ENCODE peak calls at places on chromosomes 12 and 14, in six cellular contexts. J, M, B, N, T and I are unnamed samples.
A peak's percentile ranks its signal among the peaks of the same experiment; 100 is the strongest.

GRCh38 chr12:120666577-120667390 is 20.2 kb upstream of the MLEC start:
- DNase-seq in J (no peak), M (no peak), B (no peak), N (no peak), T (no peak), I (no peak)

GRCh38 chr12:108091351-108091750 is 37.7 kb upstream of the WSCD2 start:
- DNase-seq in J (no peak), M (no peak), B (no peak), N (no peak), T (no peak), I (no peak)

GRCh38 chr12:52207895-52208294 is 16.1 kb upstream of the KRT80 start:
- DNase-seq in J (peak; percentile 24), M (no peak), B (peak; percentile 86), N (peak; percentile 75), T (no peak), I (no peak)

GRCh38 chr12:76303365-76303764 is 44.9 kb downstream of the BBS10 start:
- DNase-seq in J (no peak), M (no peak), B (no peak), N (no peak), T (no peak), I (no peak)

GRCh38 chr12:45517360-45517759 is 212.1 kb upstream of the ARID2 start:
- DNase-seq in J (no peak), M (no peak), B (no peak), N (no peak), T (no peak), I (no peak)

GRCh38 chr14:36505892-36506731 is 13.9 kb downstream of the NKX2-1 start:
- DNase-seq in J (no peak), M (no peak), B (no peak), N (no peak), T (no peak), I (no peak)

GRCh38 chr12:68648179-68648578 is 37.5 kb downstream of the RAP1B start:
- DNase-seq in J (no peak), M (no peak), B (no peak), N (no peak), T (no peak), I (no peak)

GRCh38 chr14:24595046-24595808 is 14.3 kb downstream of the GZMH start:
- DNase-seq in J (no peak), M (no peak), B (no peak), N (no peak), T (no peak), I (no peak)

GRCh38 chr14:54651649-54652048 is 84.7 kb downstream of the SAMD4A start:
- DNase-seq in J (no peak), M (no peak), B (no peak), N (no peak), T (no peak), I (no peak)

GRCh38 chr12:53500119-53500775 is 836 bp upstream of the TARBP2 start:
- DNase-seq in J (no peak), M (peak; percentile 34), B (peak; percentile 50), N (peak; percentile 93), T (peak; percentile 86), I (no peak)

GRCh38 chr14:35883677-35884293 is 57.6 kb downstream of the BRMS1L start:
- DNase-seq in J (peak; percentile 59), M (no peak), B (peak; percentile 54), N (no peak), T (no peak), I (peak; percentile 14)

GRCh38 chr12:6229823-6230222 is 29.6 kb downstream of the CD9 start:
- DNase-seq in J (no peak), M (no peak), B (no peak), N (peak; percentile 96), T (peak; percentile 93), I (no peak)

GRCh38 chr12:113051759-113052158 is 4.8 kb upstream of the DTX1 start:
- DNase-seq in J (no peak), M (no peak), B (no peak), N (no peak), T (no peak), I (no peak)

GRCh38 chr12:56146492-56147460 is 5.6 kb upstream of the MYL6B start:
- DNase-seq in J (no peak), M (no peak), B (no peak), N (no peak), T (no peak), I (no peak)
- H3K4me1 ChIP-seq in J (peaks cover 9% of the 10 kb centered on the region), M (no peaks in the 10 kb centered on the region), B (peaks cover 14% of the 10 kb centered on the region), N (peaks cover 10% of the 10 kb centered on the region), T (peaks cover 12% of the 10 kb centered on the region), I (peaks cover 17% of the 10 kb centered on the region)

DNA sequence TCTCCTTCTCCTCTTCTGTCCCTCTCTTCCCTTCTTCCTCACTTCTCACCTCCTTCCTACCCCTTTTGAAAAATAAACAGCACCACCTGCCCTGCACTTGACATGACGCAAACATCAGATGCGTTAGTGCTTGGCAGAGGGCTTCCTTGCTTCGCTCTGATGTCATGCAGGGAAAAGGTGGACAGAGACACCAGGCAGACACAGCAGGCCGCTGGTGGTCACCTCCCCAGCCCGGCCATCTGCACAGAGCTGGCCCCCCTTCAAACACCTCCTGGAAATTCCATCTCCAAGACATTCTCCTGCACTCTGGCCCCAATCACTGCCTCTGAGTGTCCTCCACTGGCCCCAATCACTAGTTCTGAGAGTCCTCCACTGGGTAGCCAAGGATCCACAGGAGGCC is 353.6 kb downstream of the MED13L start:
- DNase-seq in J (no peak), M (no peak), B (no peak), N (no peak), T (peak; percentile 39), I (no peak)
- H3K27ac ChIP-seq in J (no peak overlapping the region), M (no peak overlapping the region), B (no peak overlapping the region), N (no peak overlapping the region), T (no peak overlapping the region), I (no peak overlapping the region)

GRCh38 chr14:93430319-93430801 is 379 bp upstream of the UNC79 start:
- DNase-seq in J (peak; percentile 26), M (no peak), B (no peak), N (no peak), T (no peak), I (no peak)
- H3K4me3 ChIP-seq in J (peak overlapping the region; percentile 26), M (no peak overlapping the region), B (peak overlapping the region; percentile 29), N (peak overlapping the region; percentile 19), T (no peak overlapping the region), I (no peak overlapping the region)

DNA sequence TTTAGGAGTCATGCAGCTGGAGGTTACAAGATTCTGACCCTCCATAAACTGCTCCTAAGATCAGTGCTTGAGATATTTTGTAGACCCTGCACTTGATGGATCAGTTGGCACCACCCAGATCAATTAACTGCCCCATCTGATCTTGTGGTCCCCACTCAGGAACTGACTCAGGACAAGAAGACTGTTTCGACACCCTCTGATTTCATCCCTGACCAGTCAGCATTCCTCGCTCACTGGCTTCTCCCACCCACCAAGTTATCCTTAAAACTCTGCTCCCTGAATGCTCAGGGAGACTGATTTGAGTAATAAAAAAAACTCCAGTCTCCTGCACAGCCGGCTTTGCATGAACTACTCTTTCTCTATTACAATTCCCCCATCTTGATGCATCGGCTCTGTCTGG is 360.2 kb downstream of the GALC start:
- DNase-seq in J (no peak), M (no peak), B (no peak), N (no peak), T (no peak), I (no peak)
- H3K4me1 ChIP-seq in J (peaks cover 5% of the 10 kb centered on the region), M (no peaks in the 10 kb centered on the region), B (no peaks in the 10 kb centered on the region), N (peaks cover 38% of the 10 kb centered on the region), T (peaks cover 11% of the 10 kb centered on the region), I (no peaks in the 10 kb centered on the region)

GRCh38 chr12:13164271-13164670 is 32.3 kb upstream of the EMP1 start:
- DNase-seq in J (no peak), M (no peak), B (no peak), N (no peak), T (no peak), I (no peak)

GRCh38 chr12:13164859-13165577 is 31.5 kb upstream of the EMP1 start:
- DNase-seq in J (no peak), M (no peak), B (no peak), N (no peak), T (no peak), I (no peak)

GRCh38 chr12:13167226-13167625 is 29.3 kb upstream of the EMP1 start:
- DNase-seq in J (no peak), M (no peak), B (no peak), N (no peak), T (no peak), I (no peak)

GRCh38 chr12:13163868-13164267 is 32.7 kb upstream of the EMP1 start:
- DNase-seq in J (no peak), M (no peak), B (no peak), N (no peak), T (no peak), I (no peak)

DNA sequence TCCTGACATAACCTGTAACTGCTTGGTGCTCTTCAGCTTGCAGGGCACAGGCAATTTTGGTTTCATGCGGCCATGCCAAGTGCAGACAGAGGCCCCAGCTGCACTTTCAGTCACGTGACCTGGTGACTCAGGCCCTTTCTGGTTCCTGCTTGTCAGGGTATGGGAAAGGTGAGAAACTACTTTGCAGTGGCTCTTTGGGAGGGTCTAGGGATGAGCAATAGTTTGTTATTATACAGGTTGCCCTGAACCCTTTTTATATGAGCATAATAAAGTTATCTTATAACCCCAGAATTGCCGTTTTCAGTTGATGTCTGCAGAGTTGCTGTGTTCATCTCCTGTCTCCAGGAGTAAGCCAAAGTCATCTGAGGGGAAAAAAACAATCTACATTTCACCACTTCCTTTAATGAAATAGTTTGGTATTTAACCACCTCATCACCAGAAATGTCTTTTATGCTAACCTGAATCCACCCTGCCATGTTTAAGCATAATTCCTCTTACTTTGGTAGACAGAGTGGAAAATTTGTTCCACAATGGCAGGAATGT is 30.9 kb upstream of the EMP1 start:
- DNase-seq in J (no peak), M (peak; percentile 61), B (peak; percentile 74), N (peak; percentile 81), T (peak; percentile 88), I (peak; percentile 59)
- H3K27ac ChIP-seq in J (no peak overlapping the region), M (peak overlapping the region; percentile 55), B (peak overlapping the region; percentile 9), N (no peak overlapping the region), T (peak overlapping the region; percentile 29), I (peak overlapping the region; percentile 1)

GRCh38 chr14:103500148-103500990 is 22.3 kb downstream of the CKB start:
- DNase-seq in J (peak; percentile 85), M (peak; percentile 84), B (peak; percentile 94), N (peak; percentile 96), T (peak; percentile 95), I (peak; percentile 57)
- H3K4me3 ChIP-seq in J (no peak overlapping the region), M (no peak overlapping the region), B (no peak overlapping the region), N (no peak overlapping the region), T (no peak overlapping the region), I (no peak overlapping the region)